ENCODE peak calls at places on chromosome 7, in eight cellular contexts. One of them, this sample, is unnamed.

GRCh38 chr7:39746162-39746782 is 122.9 kb downstream of the RALA start:
- DNase-seq in fibroblast of the aortic adventitia: peak; percentile 91
- DNase-seq in GM12865: peak; percentile 71
- DNase-seq in coronary artery: peak; percentile 73
- DNase-seq in lower lobe of right lung: peak; percentile 68
- DNase-seq in astrocyte of the spinal cord: peak; percentile 80
- DNase-seq in tibial nerve: peak; percentile 61
- DNase-seq in tibial artery: peak; percentile 82
- DNase-seq in this sample: peak; percentile 87

GRCh38 chr7:158458096-158458495 is 129.5 kb downstream of the PTPRN2 start:
- DNase-seq in fibroblast of the aortic adventitia: no peak
- DNase-seq in GM12865: no peak
- DNase-seq in coronary artery: no peak
- DNase-seq in lower lobe of right lung: no peak
- DNase-seq in astrocyte of the spinal cord: no peak
- DNase-seq in tibial nerve: no peak
- DNase-seq in tibial artery: peak; percentile 20
- DNase-seq in this sample: no peak

GRCh38 chr7:51467384-51468017 is 150.9 kb upstream of the COBL start:
- DNase-seq in fibroblast of the aortic adventitia: no peak
- DNase-seq in GM12865: no peak
- DNase-seq in coronary artery: no peak
- DNase-seq in lower lobe of right lung: no peak
- DNase-seq in astrocyte of the spinal cord: no peak
- DNase-seq in tibial nerve: no peak
- DNase-seq in tibial artery: no peak
- DNase-seq in this sample: no peak

GRCh38 chr7:140263277-140263676 is 86.5 kb upstream of the KDM7A start:
- DNase-seq in fibroblast of the aortic adventitia: no peak
- DNase-seq in GM12865: no peak
- DNase-seq in coronary artery: no peak
- DNase-seq in lower lobe of right lung: no peak
- DNase-seq in astrocyte of the spinal cord: no peak
- DNase-seq in tibial nerve: no peak
- DNase-seq in tibial artery: no peak
- DNase-seq in this sample: no peak

GRCh38 chr7:143257501-143257900 is 5.7 kb upstream of the GSTK1 start:
- DNase-seq in fibroblast of the aortic adventitia: no peak
- DNase-seq in GM12865: no peak
- DNase-seq in coronary artery: no peak
- DNase-seq in lower lobe of right lung: no peak
- DNase-seq in astrocyte of the spinal cord: no peak
- DNase-seq in tibial nerve: no peak
- DNase-seq in tibial artery: no peak
- DNase-seq in this sample: no peak

GRCh38 chr7:14800664-14801063 is 101.9 kb downstream of the DGKB start:
- DNase-seq in fibroblast of the aortic adventitia: no peak
- DNase-seq in GM12865: no peak
- DNase-seq in coronary artery: no peak
- DNase-seq in lower lobe of right lung: no peak
- DNase-seq in astrocyte of the spinal cord: no peak
- DNase-seq in tibial nerve: no peak
- DNase-seq in tibial artery: no peak
- DNase-seq in this sample: no peak

GRCh38 chr7:96021533-96021932 is 249.2 kb downstream of the DYNC1I1 start:
- DNase-seq in fibroblast of the aortic adventitia: no peak
- DNase-seq in GM12865: no peak
- DNase-seq in coronary artery: no peak
- DNase-seq in lower lobe of right lung: no peak
- DNase-seq in astrocyte of the spinal cord: no peak
- DNase-seq in tibial nerve: no peak
- DNase-seq in tibial artery: no peak
- DNase-seq in this sample: peak; percentile 29

GRCh38 chr7:134472572-134473242 is 13.8 kb upstream of the AKR1B1 start:
- DNase-seq in fibroblast of the aortic adventitia: peak; percentile 68
- DNase-seq in GM12865: no peak
- DNase-seq in coronary artery: no peak
- DNase-seq in lower lobe of right lung: no peak
- DNase-seq in astrocyte of the spinal cord: no peak
- DNase-seq in tibial nerve: no peak
- DNase-seq in tibial artery: no peak
- DNase-seq in this sample: no peak

GRCh38 chr7:101666751-101667150 is 37.7 kb upstream of the MYL10 start:
- DNase-seq in fibroblast of the aortic adventitia: no peak
- DNase-seq in GM12865: no peak
- DNase-seq in coronary artery: no peak
- DNase-seq in lower lobe of right lung: no peak
- DNase-seq in astrocyte of the spinal cord: no peak
- DNase-seq in tibial nerve: no peak
- DNase-seq in tibial artery: no peak
- DNase-seq in this sample: peak; percentile 8

GRCh38 chr7:1693419-1693990 is 23.4 kb downstream of the ELFN1 start:
- DNase-seq in fibroblast of the aortic adventitia: no peak
- DNase-seq in GM12865: no peak
- DNase-seq in coronary artery: peak; percentile 43
- DNase-seq in lower lobe of right lung: peak; percentile 41
- DNase-seq in astrocyte of the spinal cord: no peak
- DNase-seq in tibial nerve: peak; percentile 10
- DNase-seq in tibial artery: peak; percentile 60
- DNase-seq in this sample: no peak

GRCh38 chr7:4832711-4833110 is 29.1 kb downstream of the PAPOLB start:
- DNase-seq in fibroblast of the aortic adventitia: no peak
- DNase-seq in GM12865: no peak
- DNase-seq in coronary artery: no peak
- DNase-seq in lower lobe of right lung: no peak
- DNase-seq in astrocyte of the spinal cord: no peak
- DNase-seq in tibial nerve: no peak
- DNase-seq in tibial artery: no peak
- DNase-seq in this sample: no peak

GRCh38 chr7:2715341-2716231 is 27.6 kb downstream of the AMZ1 start:
- DNase-seq in fibroblast of the aortic adventitia: no peak
- DNase-seq in GM12865: no peak
- DNase-seq in coronary artery: no peak
- DNase-seq in lower lobe of right lung: no peak
- DNase-seq in astrocyte of the spinal cord: no peak
- DNase-seq in tibial nerve: no peak
- DNase-seq in tibial artery: no peak
- DNase-seq in this sample: no peak

GRCh38 chr7:57215423-57215822 is 83.2 kb upstream of the ZNF479 start:
- DNase-seq in fibroblast of the aortic adventitia: no peak
- DNase-seq in GM12865: no peak
- DNase-seq in coronary artery: no peak
- DNase-seq in lower lobe of right lung: peak; percentile 10
- DNase-seq in astrocyte of the spinal cord: no peak
- DNase-seq in tibial nerve: no peak
- DNase-seq in tibial artery: peak; percentile 32
- DNase-seq in this sample: no peak

GRCh38 chr7:155709453-155709852 is 65.0 kb downstream of the RBM33 start:
- DNase-seq in fibroblast of the aortic adventitia: no peak
- DNase-seq in GM12865: no peak
- DNase-seq in coronary artery: no peak
- DNase-seq in lower lobe of right lung: no peak
- DNase-seq in astrocyte of the spinal cord: no peak
- DNase-seq in tibial nerve: no peak
- DNase-seq in tibial artery: no peak
- DNase-seq in this sample: no peak

GRCh38 chr7:156673454-156673853 is 32.9 kb downstream of the RNF32 start:
- DNase-seq in fibroblast of the aortic adventitia: no peak
- DNase-seq in GM12865: no peak
- DNase-seq in coronary artery: no peak
- DNase-seq in lower lobe of right lung: no peak
- DNase-seq in astrocyte of the spinal cord: no peak
- DNase-seq in tibial nerve: no peak
- DNase-seq in tibial artery: no peak
- DNase-seq in this sample: no peak

GRCh38 chr7:96508371-96508770 is 186.5 kb upstream of the SLC25A13 start:
- DNase-seq in fibroblast of the aortic adventitia: peak; percentile 48
- DNase-seq in GM12865: no peak
- DNase-seq in coronary artery: no peak
- DNase-seq in lower lobe of right lung: no peak
- DNase-seq in astrocyte of the spinal cord: no peak
- DNase-seq in tibial nerve: no peak
- DNase-seq in tibial artery: no peak
- DNase-seq in this sample: peak; percentile 42

GRCh38 chr7:111384065-111384891 is 178.0 kb downstream of the IMMP2L start:
- DNase-seq in fibroblast of the aortic adventitia: peak; percentile 41
- DNase-seq in GM12865: no peak
- DNase-seq in coronary artery: no peak
- DNase-seq in lower lobe of right lung: no peak
- DNase-seq in astrocyte of the spinal cord: no peak
- DNase-seq in tibial nerve: no peak
- DNase-seq in tibial artery: no peak
- DNase-seq in this sample: peak; percentile 67

GRCh38 chr7:37642028-37642540 is 41.5 kb upstream of the GPR141 start:
- DNase-seq in fibroblast of the aortic adventitia: no peak
- DNase-seq in GM12865: no peak
- DNase-seq in coronary artery: no peak
- DNase-seq in lower lobe of right lung: no peak
- DNase-seq in astrocyte of the spinal cord: no peak
- DNase-seq in tibial nerve: no peak
- DNase-seq in tibial artery: no peak
- DNase-seq in this sample: no peak

GRCh38 chr7:33773053-33773452 is 132.3 kb upstream of the BMPER start:
- DNase-seq in fibroblast of the aortic adventitia: peak; percentile 77
- DNase-seq in GM12865: no peak
- DNase-seq in coronary artery: no peak
- DNase-seq in lower lobe of right lung: no peak
- DNase-seq in astrocyte of the spinal cord: peak; percentile 59
- DNase-seq in tibial nerve: no peak
- DNase-seq in tibial artery: no peak
- DNase-seq in this sample: peak; percentile 93

GRCh38 chr7:105691692-105692564 is 110.6 kb upstream of the EFCAB10 start:
- DNase-seq in fibroblast of the aortic adventitia: peak; percentile 80
- DNase-seq in GM12865: peak; percentile 60
- DNase-seq in coronary artery: no peak
- DNase-seq in lower lobe of right lung: peak; percentile 77
- DNase-seq in astrocyte of the spinal cord: peak; percentile 80
- DNase-seq in tibial nerve: peak; percentile 36
- DNase-seq in tibial artery: peak; percentile 80
- DNase-seq in this sample: peak; percentile 88

GRCh38 chr7:95324396-95324795 is at the start of gene PON1:
- DNase-seq in fibroblast of the aortic adventitia: no peak
- DNase-seq in GM12865: peak; percentile 27
- DNase-seq in coronary artery: no peak
- DNase-seq in lower lobe of right lung: no peak
- DNase-seq in astrocyte of the spinal cord: no peak
- DNase-seq in tibial nerve: no peak
- DNase-seq in tibial artery: no peak
- DNase-seq in this sample: no peak

GRCh38 chr7:556837-557555 is 37.4 kb upstream of the PDGFA start:
- DNase-seq in fibroblast of the aortic adventitia: no peak
- DNase-seq in GM12865: no peak
- DNase-seq in coronary artery: no peak
- DNase-seq in lower lobe of right lung: no peak
- DNase-seq in astrocyte of the spinal cord: no peak
- DNase-seq in tibial nerve: no peak
- DNase-seq in tibial artery: no peak
- DNase-seq in this sample: no peak

GRCh38 chr7:122699017-122699416 is at the start of gene RNF133:
- DNase-seq in fibroblast of the aortic adventitia: no peak
- DNase-seq in GM12865: no peak
- DNase-seq in coronary artery: no peak
- DNase-seq in lower lobe of right lung: no peak
- DNase-seq in astrocyte of the spinal cord: no peak
- DNase-seq in tibial nerve: no peak
- DNase-seq in tibial artery: no peak
- DNase-seq in this sample: no peak

GRCh38 chr7:91162415-91162814 is 101.8 kb upstream of the FZD1 start:
- DNase-seq in fibroblast of the aortic adventitia: no peak
- DNase-seq in GM12865: no peak
- DNase-seq in coronary artery: no peak
- DNase-seq in lower lobe of right lung: no peak
- DNase-seq in astrocyte of the spinal cord: no peak
- DNase-seq in tibial nerve: no peak
- DNase-seq in tibial artery: no peak
- DNase-seq in this sample: no peak

GRCh38 chr7:91164531-91164930 is 99.7 kb upstream of the FZD1 start:
- DNase-seq in fibroblast of the aortic adventitia: no peak
- DNase-seq in GM12865: no peak
- DNase-seq in coronary artery: no peak
- DNase-seq in lower lobe of right lung: no peak
- DNase-seq in astrocyte of the spinal cord: no peak
- DNase-seq in tibial nerve: no peak
- DNase-seq in tibial artery: no peak
- DNase-seq in this sample: peak; percentile 25

GRCh38 chr7:91165846-91166230 is 98.4 kb upstream of the FZD1 start:
- DNase-seq in fibroblast of the aortic adventitia: no peak
- DNase-seq in GM12865: no peak
- DNase-seq in coronary artery: no peak
- DNase-seq in lower lobe of right lung: no peak
- DNase-seq in astrocyte of the spinal cord: no peak
- DNase-seq in tibial nerve: no peak
- DNase-seq in tibial artery: no peak
- DNase-seq in this sample: peak; percentile 35

GRCh38 chr7:91168766-91169518 is 95.3 kb upstream of the FZD1 start:
- DNase-seq in fibroblast of the aortic adventitia: no peak
- DNase-seq in GM12865: no peak
- DNase-seq in coronary artery: no peak
- DNase-seq in lower lobe of right lung: no peak
- DNase-seq in astrocyte of the spinal cord: peak; percentile 46
- DNase-seq in tibial nerve: no peak
- DNase-seq in tibial artery: no peak
- DNase-seq in this sample: peak; percentile 49

GRCh38 chr7:91164948-91165845 is 99.0 kb upstream of the FZD1 start:
- DNase-seq in fibroblast of the aortic adventitia: peak; percentile 71
- DNase-seq in GM12865: peak; percentile 38
- DNase-seq in coronary artery: no peak
- DNase-seq in lower lobe of right lung: no peak
- DNase-seq in astrocyte of the spinal cord: peak; percentile 79
- DNase-seq in tibial nerve: no peak
- DNase-seq in tibial artery: no peak
- DNase-seq in this sample: peak; percentile 92
- H3K4me3 ChIP-seq in fibroblast of the aortic adventitia: no peak overlapping the region
- H3K4me3 ChIP-seq in GM12865: no peak overlapping the region
- H3K4me3 ChIP-seq in coronary artery: no peak overlapping the region
- H3K4me3 ChIP-seq in lower lobe of right lung: no peak overlapping the region
- H3K4me3 ChIP-seq in astrocyte of the spinal cord: no peak overlapping the region
- H3K4me3 ChIP-seq in tibial nerve: no peak overlapping the region
- H3K4me3 ChIP-seq in tibial artery: no peak overlapping the region
- H3K4me3 ChIP-seq in this sample: peak overlapping the region; percentile 18

GRCh38 chr7:117587931-117588330 is 108.1 kb downstream of the CFTR start:
- DNase-seq in fibroblast of the aortic adventitia: no peak
- DNase-seq in GM12865: no peak
- DNase-seq in coronary artery: no peak
- DNase-seq in lower lobe of right lung: no peak
- DNase-seq in astrocyte of the spinal cord: no peak
- DNase-seq in tibial nerve: no peak
- DNase-seq in tibial artery: no peak
- DNase-seq in this sample: no peak
- TF ChIP-seq CTCF in fibroblast of the aortic adventitia: no peak
- TF ChIP-seq CTCF in GM12865: no peak
- TF ChIP-seq CTCF in coronary artery: no peak
- TF ChIP-seq CTCF in lower lobe of right lung: no peak
- TF ChIP-seq CTCF in astrocyte of the spinal cord: no peak
- TF ChIP-seq CTCF in tibial nerve: no peak
- TF ChIP-seq CTCF in tibial artery: no peak
- TF ChIP-seq CTCF in this sample: no peak

GRCh38 chr7:141584935-141585334 is 33.7 kb downstream of the AGK start:
- DNase-seq in fibroblast of the aortic adventitia: no peak
- DNase-seq in GM12865: no peak
- DNase-seq in coronary artery: no peak
- DNase-seq in lower lobe of right lung: no peak
- DNase-seq in astrocyte of the spinal cord: no peak
- DNase-seq in tibial nerve: no peak
- DNase-seq in tibial artery: no peak
- DNase-seq in this sample: no peak
- H3K4me3 ChIP-seq in fibroblast of the aortic adventitia: no peak overlapping the region
- H3K4me3 ChIP-seq in GM12865: no peak overlapping the region
- H3K4me3 ChIP-seq in coronary artery: no peak overlapping the region
- H3K4me3 ChIP-seq in lower lobe of right lung: no peak overlapping the region
- H3K4me3 ChIP-seq in astrocyte of the spinal cord: no peak overlapping the region
- H3K4me3 ChIP-seq in tibial nerve: no peak overlapping the region
- H3K4me3 ChIP-seq in tibial artery: no peak overlapping the region
- H3K4me3 ChIP-seq in this sample: no peak overlapping the region

GRCh38 chr7:20217193-20217948 is at the start of gene MACC1:
- DNase-seq in fibroblast of the aortic adventitia: no peak
- DNase-seq in GM12865: peak; percentile 96
- DNase-seq in coronary artery: no peak
- DNase-seq in lower lobe of right lung: peak; percentile 82
- DNase-seq in astrocyte of the spinal cord: no peak
- DNase-seq in tibial nerve: no peak
- DNase-seq in tibial artery: no peak
- DNase-seq in this sample: no peak
- TF ChIP-seq CTCF in fibroblast of the aortic adventitia: no peak
- TF ChIP-seq CTCF in GM12865: peak; percentile 71
- TF ChIP-seq CTCF in coronary artery: no peak
- TF ChIP-seq CTCF in lower lobe of right lung: peak; percentile 38
- TF ChIP-seq CTCF in astrocyte of the spinal cord: no peak
- TF ChIP-seq CTCF in tibial nerve: no peak
- TF ChIP-seq CTCF in tibial artery: no peak
- TF ChIP-seq CTCF in this sample: no peak

This sample was measured in fibroblast of mammary gland.